ENCODE peak calls at places on chromosomes 1 and 21, in eight cellular contexts. One of them, this sample, is unnamed.

GRCh38 chr1:226406401-226406881 is 1.5 kb downstream of the PARP1 start:
- DNase-seq in cardiac muscle cell: no peak
- DNase-seq in CD8-positive, alpha-beta memory T cell: no peak
- DNase-seq in A549: peak; percentile 17
- DNase-seq in NT2/D1: no peak
- DNase-seq in small intestine: peak; percentile 37
- DNase-seq in heart left ventricle: no peak
- DNase-seq in mucosa of descending colon: no peak
- DNase-seq in this sample: peak; percentile 38

GRCh38 chr1:1777950-1778826 is at the start of gene NADK:
- DNase-seq in NT2/D1: no peak
- DNase-seq in A549: peak; percentile 45
- DNase-seq in mucosa of descending colon: peak; percentile 64
- DNase-seq in small intestine: peak; percentile 69
- DNase-seq in CD8-positive, alpha-beta memory T cell: peak; percentile 78
- DNase-seq in cardiac muscle cell: peak; percentile 82
- DNase-seq in heart left ventricle: peak; percentile 85
- DNase-seq in this sample: peak; percentile 86

GRCh38 chr1:172827841-172828240 is 168.9 kb downstream of the FASLG start:
- DNase-seq in A549: no peak
- DNase-seq in NT2/D1: no peak
- DNase-seq in heart left ventricle: no peak
- DNase-seq in cardiac muscle cell: no peak
- DNase-seq in CD8-positive, alpha-beta memory T cell: no peak
- DNase-seq in small intestine: peak; percentile 23
- DNase-seq in mucosa of descending colon: no peak
- DNase-seq in this sample: no peak

GRCh38 chr21:27480841-27481261 is 514.0 kb upstream of the ADAMTS5 start:
- DNase-seq in cardiac muscle cell: no peak
- DNase-seq in mucosa of descending colon: no peak
- DNase-seq in A549: no peak
- DNase-seq in CD8-positive, alpha-beta memory T cell: no peak
- DNase-seq in small intestine: no peak
- DNase-seq in NT2/D1: peak; percentile 2
- DNase-seq in heart left ventricle: no peak
- DNase-seq in this sample: peak; percentile 33

GRCh38 chr21:42567181-42567560 is 53.5 kb downstream of the SLC37A1 start:
- DNase-seq in NT2/D1: no peak
- DNase-seq in A549: no peak
- DNase-seq in cardiac muscle cell: no peak
- DNase-seq in CD8-positive, alpha-beta memory T cell: no peak
- DNase-seq in small intestine: no peak
- DNase-seq in heart left ventricle: peak; percentile 37
- DNase-seq in mucosa of descending colon: no peak
- DNase-seq in this sample: no peak

GRCh38 chr1:62782197-62782886 is 1.6 kb upstream of the ATG4C start:
- DNase-seq in cardiac muscle cell: no peak
- DNase-seq in heart left ventricle: no peak
- DNase-seq in mucosa of descending colon: no peak
- DNase-seq in A549: no peak
- DNase-seq in small intestine: no peak
- DNase-seq in NT2/D1: no peak
- DNase-seq in CD8-positive, alpha-beta memory T cell: no peak
- DNase-seq in this sample: peak; percentile 91

GRCh38 chr1:100539836-100540536 is 2.0 kb downstream of the GPR88 start:
- DNase-seq in CD8-positive, alpha-beta memory T cell: no peak
- DNase-seq in cardiac muscle cell: peak; percentile 50
- DNase-seq in heart left ventricle: peak; percentile 54
- DNase-seq in mucosa of descending colon: no peak
- DNase-seq in small intestine: no peak
- DNase-seq in A549: peak; percentile 9
- DNase-seq in NT2/D1: no peak
- DNase-seq in this sample: peak; percentile 44

GRCh38 chr1:36650200-36651065 is 167.7 kb upstream of the CSF3R start:
- DNase-seq in cardiac muscle cell: peak; percentile 63
- DNase-seq in small intestine: peak; percentile 60
- DNase-seq in A549: peak; percentile 46
- DNase-seq in mucosa of descending colon: peak; percentile 84
- DNase-seq in heart left ventricle: no peak
- DNase-seq in CD8-positive, alpha-beta memory T cell: peak; percentile 18
- DNase-seq in NT2/D1: peak; percentile 73
- DNase-seq in this sample: peak; percentile 65

GRCh38 chr1:147837129-147837776 is 65.3 kb upstream of the GJA8 start:
- DNase-seq in mucosa of descending colon: no peak
- DNase-seq in NT2/D1: peak; percentile 92
- DNase-seq in CD8-positive, alpha-beta memory T cell: no peak
- DNase-seq in A549: no peak
- DNase-seq in small intestine: no peak
- DNase-seq in heart left ventricle: no peak
- DNase-seq in cardiac muscle cell: no peak
- DNase-seq in this sample: no peak

GRCh38 chr1:19643602-19644419 is at the start of gene NBL1:
- DNase-seq in mucosa of descending colon: peak; percentile 85
- DNase-seq in NT2/D1: no peak
- DNase-seq in heart left ventricle: peak; percentile 87
- DNase-seq in cardiac muscle cell: peak; percentile 55
- DNase-seq in A549: peak; percentile 43
- DNase-seq in CD8-positive, alpha-beta memory T cell: peak; percentile 69
- DNase-seq in small intestine: peak; percentile 83
- DNase-seq in this sample: peak; percentile 88

GRCh38 chr1:158196461-158196860 is 15.8 kb downstream of the CD1D start:
- DNase-seq in NT2/D1: no peak
- DNase-seq in small intestine: peak; percentile 52
- DNase-seq in A549: no peak
- DNase-seq in CD8-positive, alpha-beta memory T cell: no peak
- DNase-seq in cardiac muscle cell: no peak
- DNase-seq in heart left ventricle: no peak
- DNase-seq in mucosa of descending colon: no peak
- DNase-seq in this sample: no peak

GRCh38 chr1:229114315-229114714 is 156.6 kb upstream of the RAB4A start:
- DNase-seq in CD8-positive, alpha-beta memory T cell: no peak
- DNase-seq in mucosa of descending colon: no peak
- DNase-seq in NT2/D1: no peak
- DNase-seq in cardiac muscle cell: no peak
- DNase-seq in small intestine: peak; percentile 48
- DNase-seq in A549: peak; percentile 32
- DNase-seq in heart left ventricle: no peak
- DNase-seq in this sample: no peak

GRCh38 chr1:77494036-77494435 is 188.4 kb downstream of the ZZZ3 start:
- DNase-seq in mucosa of descending colon: no peak
- DNase-seq in A549: no peak
- DNase-seq in small intestine: no peak
- DNase-seq in CD8-positive, alpha-beta memory T cell: no peak
- DNase-seq in NT2/D1: no peak
- DNase-seq in heart left ventricle: no peak
- DNase-seq in cardiac muscle cell: no peak
- DNase-seq in this sample: no peak

GRCh38 chr1:200081151-200081981 is 53.9 kb downstream of the NR5A2 start:
- DNase-seq in small intestine: no peak
- DNase-seq in cardiac muscle cell: no peak
- DNase-seq in mucosa of descending colon: no peak
- DNase-seq in NT2/D1: peak; percentile 48
- DNase-seq in heart left ventricle: no peak
- DNase-seq in CD8-positive, alpha-beta memory T cell: no peak
- DNase-seq in A549: no peak
- DNase-seq in this sample: no peak

GRCh38 chr21:39384674-39385298 is 35.9 kb upstream of the HMGN1 start:
- DNase-seq in CD8-positive, alpha-beta memory T cell: no peak
- DNase-seq in cardiac muscle cell: no peak
- DNase-seq in small intestine: peak; percentile 9
- DNase-seq in NT2/D1: no peak
- DNase-seq in heart left ventricle: no peak
- DNase-seq in mucosa of descending colon: no peak
- DNase-seq in A549: no peak
- DNase-seq in this sample: no peak
- H3K4me3 ChIP-seq in CD8-positive, alpha-beta memory T cell: no peak overlapping the region
- H3K4me3 ChIP-seq in cardiac muscle cell: no peak overlapping the region
- H3K4me3 ChIP-seq in small intestine: no peak overlapping the region
- H3K4me3 ChIP-seq in NT2/D1: no peak overlapping the region
- H3K4me3 ChIP-seq in heart left ventricle: no peak overlapping the region
- H3K4me3 ChIP-seq in mucosa of descending colon: no peak overlapping the region
- H3K4me3 ChIP-seq in A549: no peak overlapping the region
- H3K4me3 ChIP-seq in this sample: no peak overlapping the region

GRCh38 chr1:235069577-235070563 is 58.8 kb downstream of the TOMM20 start:
- DNase-seq in NT2/D1: no peak
- DNase-seq in A549: peak; percentile 93
- DNase-seq in CD8-positive, alpha-beta memory T cell: no peak
- DNase-seq in mucosa of descending colon: peak; percentile 65
- DNase-seq in heart left ventricle: peak; percentile 81
- DNase-seq in cardiac muscle cell: no peak
- DNase-seq in small intestine: peak; percentile 93
- DNase-seq in this sample: no peak
- H3K4me1 ChIP-seq in NT2/D1: peaks cover 21% of the 10 kb centered on the region
- H3K4me1 ChIP-seq in A549: peaks cover 77% of the 10 kb centered on the region
- H3K4me1 ChIP-seq in CD8-positive, alpha-beta memory T cell: peaks cover 8% of the 10 kb centered on the region
- H3K4me1 ChIP-seq in mucosa of descending colon: peaks cover 34% of the 10 kb centered on the region
- H3K4me1 ChIP-seq in heart left ventricle: peaks cover 53% of the 10 kb centered on the region
- H3K4me1 ChIP-seq in cardiac muscle cell: peaks cover 7% of the 10 kb centered on the region
- H3K4me1 ChIP-seq in small intestine: no peaks in the 10 kb centered on the region
- H3K4me1 ChIP-seq in this sample: peaks cover 52% of the 10 kb centered on the region

GRCh38 chr1:94093996-94094395 is 27.0 kb downstream of the ABCA4 start:
- DNase-seq in small intestine: no peak
- DNase-seq in heart left ventricle: no peak
- DNase-seq in CD8-positive, alpha-beta memory T cell: no peak
- DNase-seq in mucosa of descending colon: no peak
- DNase-seq in NT2/D1: no peak
- DNase-seq in cardiac muscle cell: no peak
- DNase-seq in A549: no peak
- DNase-seq in this sample: no peak
- H3K4me3 ChIP-seq in small intestine: no peak overlapping the region
- H3K4me3 ChIP-seq in heart left ventricle: no peak overlapping the region
- H3K4me3 ChIP-seq in CD8-positive, alpha-beta memory T cell: no peak overlapping the region
- H3K4me3 ChIP-seq in mucosa of descending colon: no peak overlapping the region
- H3K4me3 ChIP-seq in NT2/D1: no peak overlapping the region
- H3K4me3 ChIP-seq in cardiac muscle cell: no peak overlapping the region
- H3K4me3 ChIP-seq in A549: no peak overlapping the region
- H3K4me3 ChIP-seq in this sample: no peak overlapping the region

DNA sequence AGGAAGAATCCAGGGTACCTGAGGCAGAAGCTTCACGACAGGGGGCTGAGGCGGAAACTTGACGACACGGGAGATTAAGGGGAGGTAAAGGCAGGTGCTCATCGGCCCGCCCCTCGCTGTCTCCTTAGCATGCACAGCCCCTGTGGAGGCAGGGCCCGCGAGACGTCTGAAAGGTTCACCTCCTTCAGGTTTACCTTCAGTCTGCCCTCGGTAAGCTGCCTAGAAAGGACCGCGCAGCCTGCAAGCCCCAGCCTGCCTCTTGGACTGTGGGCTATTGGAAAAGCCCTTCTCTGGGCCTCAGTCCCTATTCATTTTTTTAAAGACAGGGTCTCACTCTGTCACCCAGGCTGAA is 28.5 kb downstream of the KNCN start:
- DNase-seq in heart left ventricle: peak; percentile 35
- DNase-seq in small intestine: no peak
- DNase-seq in CD8-positive, alpha-beta memory T cell: no peak
- DNase-seq in mucosa of descending colon: no peak
- DNase-seq in A549: no peak
- DNase-seq in NT2/D1: no peak
- DNase-seq in cardiac muscle cell: no peak
- DNase-seq in this sample: no peak
- H3K4me1 ChIP-seq in heart left ventricle: peaks cover 16% of the 10 kb centered on the region
- H3K4me1 ChIP-seq in small intestine: peaks cover 8% of the 10 kb centered on the region
- H3K4me1 ChIP-seq in CD8-positive, alpha-beta memory T cell: no peaks in the 10 kb centered on the region
- H3K4me1 ChIP-seq in mucosa of descending colon: no peaks in the 10 kb centered on the region
- H3K4me1 ChIP-seq in A549: peaks cover 76% of the 10 kb centered on the region
- H3K4me1 ChIP-seq in NT2/D1: peaks cover 60% of the 10 kb centered on the region
- H3K4me1 ChIP-seq in cardiac muscle cell: peaks cover 11% of the 10 kb centered on the region
- H3K4me1 ChIP-seq in this sample: peaks cover 42% of the 10 kb centered on the region

DNA sequence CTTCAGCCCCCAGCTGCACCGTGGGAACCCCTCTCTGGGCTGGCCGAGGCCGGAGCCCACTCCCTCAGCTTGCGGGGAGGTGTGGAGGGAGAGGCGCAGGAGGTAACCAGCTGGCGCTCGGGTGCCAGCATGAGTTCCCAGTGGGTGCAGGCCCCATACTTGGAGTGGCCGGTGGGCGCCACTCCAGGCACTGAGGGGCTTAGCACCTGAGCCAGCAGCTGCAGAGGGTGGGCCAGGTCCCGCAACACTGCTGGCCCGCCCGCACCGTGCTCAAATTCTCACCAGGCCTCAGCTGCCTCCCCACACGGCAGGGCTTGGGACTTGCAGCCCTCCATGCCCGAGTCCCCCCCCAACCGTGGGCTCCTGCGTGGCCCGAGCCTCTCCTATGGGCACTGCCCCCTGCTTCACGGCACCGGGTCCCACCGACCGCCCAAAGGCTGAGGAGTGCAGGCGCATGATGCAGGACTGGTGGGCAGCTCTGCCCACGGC is 47.2 kb downstream of the LRRC53 start:
- DNase-seq in heart left ventricle: peak; percentile 50
- DNase-seq in A549: no peak
- DNase-seq in CD8-positive, alpha-beta memory T cell: no peak
- DNase-seq in small intestine: no peak
- DNase-seq in NT2/D1: no peak
- DNase-seq in mucosa of descending colon: no peak
- DNase-seq in cardiac muscle cell: no peak
- DNase-seq in this sample: no peak
- H3K4me3 ChIP-seq in heart left ventricle: no peak overlapping the region
- H3K4me3 ChIP-seq in A549: no peak overlapping the region
- H3K4me3 ChIP-seq in CD8-positive, alpha-beta memory T cell: no peak overlapping the region
- H3K4me3 ChIP-seq in small intestine: no peak overlapping the region
- H3K4me3 ChIP-seq in NT2/D1: no peak overlapping the region
- H3K4me3 ChIP-seq in mucosa of descending colon: no peak overlapping the region
- H3K4me3 ChIP-seq in cardiac muscle cell: no peak overlapping the region
- H3K4me3 ChIP-seq in this sample: no peak overlapping the region

DNA sequence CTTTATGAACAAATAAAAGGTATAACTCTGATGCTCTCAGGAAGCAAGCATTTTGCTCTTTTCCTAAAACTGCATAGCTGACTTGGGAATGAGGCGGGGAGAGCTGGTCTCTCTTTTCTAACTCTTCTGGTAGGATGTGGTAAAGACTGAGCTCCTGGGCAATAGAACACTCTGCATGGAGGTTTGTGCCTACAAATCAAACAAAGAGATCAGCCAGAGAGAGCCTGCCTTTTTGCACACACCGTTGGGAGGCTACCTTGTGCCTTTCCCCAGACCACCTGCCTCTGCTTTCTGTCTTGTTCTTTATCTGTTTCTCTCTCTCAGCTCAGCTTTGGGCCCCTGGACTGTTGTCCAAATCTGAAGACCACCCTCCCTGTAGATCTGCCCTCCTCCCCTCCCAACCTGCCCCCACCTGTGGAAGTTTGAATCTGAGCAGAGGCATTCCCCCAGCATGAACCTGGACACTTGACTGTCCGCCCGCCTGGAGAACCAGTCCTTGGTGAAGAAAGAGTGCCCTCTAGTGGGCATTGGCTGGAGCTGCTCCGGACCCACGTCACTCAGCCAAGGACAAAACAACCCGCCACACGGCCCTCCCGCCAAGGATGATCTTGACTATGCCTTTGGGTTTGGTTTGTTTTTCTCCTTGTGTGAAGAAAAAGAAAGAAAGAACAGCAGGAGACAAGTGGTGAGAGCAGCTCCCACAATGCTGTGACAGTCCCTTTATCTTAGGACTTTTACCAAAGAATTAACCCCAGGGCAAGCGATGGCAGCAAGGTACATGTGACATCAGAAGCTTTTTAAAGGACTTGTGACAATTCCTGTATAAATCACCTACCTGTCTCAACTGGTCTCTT is 228.2 kb downstream of the PBX1 start:
- DNase-seq in NT2/D1: peak; percentile 91
- DNase-seq in A549: peak; percentile 85
- DNase-seq in heart left ventricle: peak; percentile 86
- DNase-seq in mucosa of descending colon: peak; percentile 87
- DNase-seq in cardiac muscle cell: peak; percentile 94
- DNase-seq in CD8-positive, alpha-beta memory T cell: peak; percentile 9
- DNase-seq in small intestine: peak; percentile 83
- DNase-seq in this sample: peak; percentile 94
- H3K4me1 ChIP-seq in NT2/D1: peaks cover 4% of the 10 kb centered on the region
- H3K4me1 ChIP-seq in A549: peaks cover 38% of the 10 kb centered on the region
- H3K4me1 ChIP-seq in heart left ventricle: peaks cover 20% of the 10 kb centered on the region
- H3K4me1 ChIP-seq in mucosa of descending colon: peaks cover 3% of the 10 kb centered on the region
- H3K4me1 ChIP-seq in cardiac muscle cell: peaks cover 44% of the 10 kb centered on the region
- H3K4me1 ChIP-seq in CD8-positive, alpha-beta memory T cell: no peaks in the 10 kb centered on the region
- H3K4me1 ChIP-seq in small intestine: no peaks in the 10 kb centered on the region
- H3K4me1 ChIP-seq in this sample: peaks cover 35% of the 10 kb centered on the region